ENCODE peak calls at places on chromosomes 5 and 9, in six cellular contexts. E is adrenal gland, I is NB4, B is A549, Y is heart left ventricle, L is H1. A is an unnamed sample.

GRCh38 chr5:54535149-54535844 is 17.7 kb downstream of the SNX18 start:
- DNase-seq in L (no peak), B (no peak), Y (no peak), E (no peak), I (no peak), A (no peak)

GRCh38 chr5:132498686-132499271 is 8.2 kb upstream of the IRF1 start:
- DNase-seq in L (no peak), I (no peak), E (no peak), B (no peak), Y (peak), A (peak)

GRCh38 chr5:174801798-174802197 is 77.4 kb downstream of the MSX2 start:
- DNase-seq in L (no peak), I (no peak), E (no peak), B (no peak), Y (no peak), A (no peak)

GRCh38 chr5:60497706-60498500 is 202.1 kb downstream of the DEPDC1B start:
- DNase-seq in E (no peak), I (no peak), L (no peak), Y (no peak), B (no peak), A (peak)

GRCh38 chr5:115243412-115243811 is 19.3 kb downstream of the PGGT1B start:
- DNase-seq in B (no peak), I (no peak), E (no peak), L (no peak), Y (no peak), A (peak)

GRCh38 chr5:95895771-95896170 is 65.9 kb downstream of the ELL2 start:
- DNase-seq in L (peak), Y (no peak), I (no peak), B (no peak), E (no peak), A (no peak)

GRCh38 chr5:66561366-66561990 is 34.7 kb upstream of the MAST4 start:
- DNase-seq in L (no peak), B (no peak), I (no peak), E (no peak), Y (no peak), A (no peak)

GRCh38 chr9:130245474-130245873 is 20.1 kb upstream of the HMCN2 start:
- DNase-seq in Y (no peak), I (no peak), E (no peak), B (no peak), L (no peak), A (no peak)

GRCh38 chr9:32580631-32581300 is 7.8 kb upstream of the NDUFB6 start:
- DNase-seq in L (no peak), I (no peak), E (no peak), Y (no peak), B (no peak), A (no peak)

GRCh38 chr9:120713257-120714087 is 798 bp downstream of the MEGF9 start:
- DNase-seq in I (peak), L (no peak), Y (peak), B (peak), E (no peak), A (no peak)

GRCh38 chr5:149936700-149937091 is 7.9 kb downstream of the PDE6A start:
- DNase-seq in B (no peak), Y (no peak), E (no peak), I (no peak), L (no peak), A (peak)

DNA sequence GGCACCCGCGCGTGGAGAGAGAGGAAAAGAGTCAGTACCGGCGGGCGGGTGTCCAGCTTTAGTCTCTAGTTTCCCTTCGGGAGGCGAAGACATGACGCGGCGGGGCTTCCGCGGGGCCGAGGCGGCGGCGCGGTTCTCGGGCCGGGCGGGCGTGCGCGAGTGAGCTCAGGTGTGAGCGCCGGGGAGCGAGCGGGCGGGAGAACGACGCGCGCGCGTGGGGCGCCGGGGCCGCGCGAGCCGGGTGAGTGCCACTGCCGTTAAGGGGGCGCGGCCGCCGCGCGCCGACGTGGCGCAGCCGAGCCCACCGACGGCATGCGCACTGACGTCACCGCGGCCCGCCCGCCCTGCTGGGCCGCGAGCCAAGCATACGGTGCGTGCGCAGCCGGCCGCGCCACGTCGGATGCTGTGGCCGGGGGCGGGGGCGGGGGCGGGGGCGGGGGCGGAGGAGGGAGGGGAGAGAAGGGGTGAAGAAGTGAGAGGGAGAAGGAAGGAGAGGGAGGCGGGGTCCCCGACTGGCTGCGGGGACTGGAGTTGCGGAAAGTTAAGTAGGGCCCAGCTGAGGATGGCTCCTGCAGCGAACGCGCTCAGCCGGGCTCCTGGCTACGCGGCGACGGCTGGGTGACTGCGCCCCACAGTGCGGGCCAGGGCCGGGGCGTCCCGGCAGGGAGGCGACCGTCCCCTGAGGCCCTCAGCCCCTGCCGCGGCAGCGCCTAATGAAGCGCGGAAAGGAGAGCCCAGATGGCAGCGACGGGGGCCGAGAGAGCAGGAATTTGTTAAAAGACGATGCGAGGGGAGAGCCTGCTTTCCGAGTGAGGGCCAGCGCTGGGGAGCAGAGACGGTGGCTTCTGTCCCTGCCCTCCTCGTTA is at the start of gene DAP:
- DNase-seq in Y (peak), E (peak), B (peak), L (peak), I (peak), A (peak)
- TF ChIP-seq POLR2A in Y (peak), E (peak), B (peak), L (no peak), I (peak), A (peak)

DNA sequence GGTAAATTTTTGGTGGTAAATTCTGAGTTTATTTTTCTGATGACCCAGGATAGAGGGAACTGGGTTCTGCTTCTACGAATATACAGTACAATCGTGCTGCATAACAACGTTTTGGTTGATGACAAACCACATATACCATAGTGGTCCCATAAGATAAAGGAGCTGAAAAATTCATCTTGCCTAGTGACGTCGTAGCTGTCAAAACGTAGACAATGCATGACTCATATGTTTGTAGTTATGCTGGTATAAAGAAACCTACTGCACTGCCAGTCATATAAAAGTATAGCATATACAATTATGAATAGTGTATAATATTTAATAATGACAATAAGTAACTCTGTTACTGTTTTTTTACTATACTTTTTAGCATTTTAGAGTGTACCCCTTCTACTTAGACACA is 244.0 kb downstream of the GAS1 start:
- DNase-seq in Y (no peak), I (no peak), B (no peak), E (no peak), L (no peak), A (peak)
- TF ChIP-seq POLR2A in Y (no peak), I (no peak), B (no peak), E (no peak), L (no peak), A (no peak)

DNA sequence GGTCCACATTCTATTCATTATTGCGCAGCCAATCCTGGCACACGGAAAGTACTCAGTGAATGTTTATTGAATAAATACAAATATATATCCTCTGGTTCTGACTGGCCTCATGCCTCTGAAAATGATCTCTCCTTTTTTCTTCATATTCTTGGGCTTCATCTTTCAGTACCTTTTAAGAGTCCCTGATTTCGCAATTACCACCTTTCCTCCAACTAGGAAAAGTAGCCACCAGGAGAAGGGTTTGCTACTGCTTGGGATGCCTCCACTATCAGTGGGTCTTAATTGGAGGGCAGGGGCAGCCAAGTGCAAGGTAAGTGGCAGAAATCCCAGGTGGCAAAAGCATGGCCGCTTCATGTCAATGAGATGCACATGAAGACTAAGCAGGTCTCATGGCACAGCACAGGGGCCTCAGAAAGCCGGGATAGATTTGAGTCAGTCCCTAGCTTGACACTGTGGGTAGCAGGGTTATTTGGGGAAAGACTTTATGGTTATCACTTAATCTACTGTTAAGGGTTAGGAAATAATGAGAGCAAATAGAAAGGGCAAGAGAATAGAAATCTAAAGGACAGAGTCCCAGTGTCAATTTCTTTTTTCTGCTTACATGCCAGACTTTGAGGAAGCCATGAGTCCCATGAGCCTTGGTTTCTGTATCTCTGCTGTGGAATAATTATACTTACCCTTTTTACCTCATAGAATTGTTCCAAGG is 361.1 kb downstream of the MAN2A1 start:
- DNase-seq in B (no peak), I (no peak), Y (no peak), L (no peak), E (no peak), A (no peak)
- TF ChIP-seq POLR2A in B (no peak), I (no peak), Y (no peak), L (no peak), E (no peak), A (no peak)

GRCh38 chr9:91899611-91900010 is 50.4 kb downstream of the ROR2 start:
- DNase-seq in E (no peak), Y (no peak), L (no peak), B (no peak), I (no peak), A (no peak)

GRCh38 chr9:91900057-91900816 is 49.8 kb downstream of the ROR2 start:
- DNase-seq in B (no peak), E (no peak), I (peak), L (no peak), Y (no peak), A (no peak)

GRCh38 chr9:91897201-91897600 is 52.8 kb downstream of the ROR2 start:
- DNase-seq in Y (no peak), I (no peak), L (no peak), B (no peak), E (no peak), A (peak)

GRCh38 chr9:91896513-91897121 is 53.4 kb downstream of the ROR2 start:
- DNase-seq in I (peak), Y (peak), L (no peak), E (peak), B (no peak), A (peak)

DNA sequence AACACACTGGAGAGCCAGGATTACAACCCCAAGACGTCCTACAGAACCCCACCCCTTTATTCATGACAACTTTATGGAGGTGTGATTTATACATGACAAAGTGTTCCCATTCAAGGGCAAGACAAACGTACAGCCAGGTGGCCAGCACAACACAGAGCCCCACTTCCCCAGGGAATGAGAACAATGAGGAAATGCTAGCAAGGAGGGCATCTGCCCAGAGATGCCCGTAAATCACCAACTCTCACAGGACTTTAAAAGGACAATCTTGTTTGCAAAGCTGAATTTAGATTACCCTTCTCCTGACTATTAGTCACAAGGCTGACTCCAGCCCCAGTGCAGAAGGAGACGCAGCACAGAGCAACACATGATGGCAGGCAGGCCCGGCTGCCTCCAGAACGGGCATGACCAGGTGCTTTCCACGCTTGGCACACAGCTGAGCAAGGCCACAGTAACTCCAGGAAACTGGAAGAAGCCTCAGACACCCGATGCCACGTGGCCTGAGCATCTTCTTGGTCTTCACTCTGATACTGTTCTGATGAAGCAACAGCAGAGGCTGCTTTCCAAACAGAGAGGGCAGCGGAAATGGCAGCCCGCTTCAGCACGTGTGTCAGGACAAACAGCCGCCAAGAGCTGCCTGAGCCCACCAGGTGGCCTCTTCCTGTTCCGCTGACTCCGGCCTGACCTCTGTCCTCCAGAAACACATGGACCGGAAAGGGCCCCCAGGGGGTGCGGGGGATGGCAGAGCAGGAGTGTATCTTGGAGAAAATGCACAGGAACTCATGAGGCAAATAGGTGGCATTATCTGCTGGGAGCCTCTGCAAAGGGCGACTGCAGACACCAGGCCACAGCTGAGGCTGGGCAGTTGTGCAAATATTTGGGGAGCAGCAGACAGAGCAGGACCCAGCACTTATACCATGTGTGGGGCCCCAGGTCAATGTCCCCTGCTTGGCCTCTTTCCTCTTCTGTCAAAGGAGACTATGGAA is 51.3 kb downstream of the ROR2 start:
- DNase-seq in B (no peak), I (peak), Y (no peak), E (peak), L (no peak), A (peak)
- TF ChIP-seq POLR2A in B (no peak), I (no peak), Y (no peak), E (no peak), L (no peak), A (no peak)

GRCh38 chr9:87686520-87687090 is 39.3 kb upstream of the CTSL start:
- DNase-seq in Y (no peak), E (no peak), B (no peak), I (no peak), L (no peak), A (no peak)
- TF ChIP-seq POLR2A in Y (no peak), E (no peak), B (no peak), I (no peak), L (no peak), A (no peak)

GRCh38 chr9:35570709-35571108 is 34.4 kb upstream of the TESK1 start:
- DNase-seq in B (no peak), Y (no peak), L (no peak), E (no peak), I (no peak), A (no peak)
- TF ChIP-seq POLR2A in B (no peak), Y (no peak), L (no peak), E (no peak), I (no peak), A (no peak)

GRCh38 chr9:110048473-110048975 is 159.4 kb downstream of the C9orf152 start:
- DNase-seq in Y (peak), B (peak), L (peak), I (peak), E (peak), A (peak)
- TF ChIP-seq POLR2A in Y (peak), B (peak), L (peak), I (peak), E (no peak), A (peak)

GRCh38 chr9:36961051-36961450 is 73.0 kb downstream of the PAX5 start:
- DNase-seq in I (no peak), B (no peak), Y (no peak), E (no peak), L (no peak), A (no peak)

GRCh38 chr9:36961568-36962360 is 72.3 kb downstream of the PAX5 start:
- DNase-seq in L (no peak), E (no peak), I (no peak), B (no peak), Y (no peak), A (no peak)

GRCh38 chr9:36962721-36963120 is 71.3 kb downstream of the PAX5 start:
- DNase-seq in I (no peak), L (no peak), B (no peak), E (no peak), Y (no peak), A (no peak)

GRCh38 chr9:36964791-36965190 is 69.3 kb downstream of the PAX5 start:
- DNase-seq in Y (no peak), I (no peak), E (no peak), L (no peak), B (no peak), A (no peak)

DNA sequence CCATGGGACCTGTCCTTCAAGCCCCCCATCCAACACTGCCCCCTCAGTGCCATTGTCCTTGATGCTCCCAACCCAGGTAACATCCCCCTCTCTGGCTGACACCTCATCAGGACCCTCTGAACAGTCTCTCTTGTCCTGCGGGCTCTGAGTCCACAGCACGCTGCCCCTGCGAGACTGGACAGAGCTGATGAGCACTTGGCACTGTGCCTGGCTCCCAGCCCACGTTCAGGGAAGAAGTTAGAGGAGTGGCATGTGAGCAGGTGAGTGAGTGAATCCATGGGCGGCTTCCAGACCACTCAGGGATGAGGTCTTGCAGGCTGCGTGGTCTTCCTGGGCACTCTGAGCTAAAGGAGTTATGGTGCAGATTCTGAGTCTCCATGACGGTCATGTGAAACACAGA is 70.7 kb downstream of the PAX5 start:
- DNase-seq in B (no peak), Y (no peak), L (no peak), I (no peak), E (no peak), A (no peak)
- TF ChIP-seq POLR2A in B (no peak), Y (no peak), L (no peak), I (no peak), E (no peak), A (no peak)

DNA sequence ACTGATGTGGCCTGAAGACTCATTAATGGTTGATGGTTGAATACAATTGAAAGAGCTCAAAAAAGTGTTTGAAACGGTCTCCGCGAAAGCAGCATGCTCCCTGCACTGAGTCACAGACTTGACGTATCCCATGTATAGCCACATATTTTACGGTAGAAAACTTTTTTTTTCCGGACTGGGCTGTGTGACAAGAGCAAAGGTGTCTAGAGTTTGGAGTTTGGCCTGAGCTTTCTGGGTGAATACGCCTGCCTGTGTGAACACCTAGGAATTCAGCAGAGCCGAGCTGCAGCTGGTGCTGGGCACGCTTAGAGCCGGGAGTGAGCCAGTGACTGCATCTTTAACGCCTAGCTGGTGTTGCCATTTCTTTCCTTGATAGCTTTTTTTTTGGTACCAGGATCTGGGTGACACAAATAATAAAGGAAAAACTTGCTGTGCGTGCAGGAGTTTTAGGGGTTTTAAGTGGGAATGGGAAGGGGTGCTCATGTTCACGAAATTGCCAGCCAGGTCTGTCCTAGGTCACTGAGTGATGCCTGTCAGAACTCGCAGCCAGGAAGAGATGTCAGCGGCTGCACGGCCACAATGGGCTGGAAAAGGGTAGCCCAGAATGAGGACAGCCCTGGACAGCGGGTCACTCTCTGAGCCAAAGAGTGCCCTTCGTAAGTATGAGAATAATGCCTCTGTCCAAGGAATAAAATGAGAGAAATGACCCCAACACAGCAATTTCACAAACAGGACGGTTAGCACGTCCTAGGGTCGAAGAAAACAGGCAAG is 51.7 kb downstream of the PSMB7 start:
- DNase-seq in Y (no peak), B (no peak), E (no peak), L (no peak), I (no peak), A (no peak)
- TF ChIP-seq POLR2A in Y (no peak), B (no peak), E (no peak), L (no peak), I (no peak), A (no peak)

GRCh38 chr5:43042176-43042625 is 2.1 kb upstream of the ANXA2R start:
- DNase-seq in L (no peak), Y (peak), B (peak), I (peak), E (peak), A (peak)

GRCh38 chr5:43040287-43041098 is at the start of gene ANXA2R:
- DNase-seq in E (peak), I (peak), B (peak), Y (peak), L (no peak), A (peak)

GRCh38 chr5:43041131-43041668 is 1.1 kb upstream of the ANXA2R start:
- DNase-seq in B (no peak), I (peak), E (peak), Y (peak), L (no peak), A (no peak)

GRCh38 chr5:43042626-43043399 is 2.7 kb upstream of the ANXA2R start:
- DNase-seq in L (no peak), I (peak), E (peak), Y (peak), B (no peak), A (peak)

GRCh38 chr5:43041669-43042175 is 1.6 kb upstream of the ANXA2R start:
- DNase-seq in L (no peak), I (peak), B (no peak), Y (peak), E (peak), A (peak)
- TF ChIP-seq POLR2A in L (no peak), I (no peak), B (no peak), Y (no peak), E (no peak), A (peak)